ENCODE peak calls at places on chromosomes 5 and 9, in ten cellular contexts. U is M059J; W is retinal pigment epithelial cell; G is stimulated activated CD8-positive, alpha-beta memory T cell treated with anti-CD3 and anti-CD28 coated beads, Interleukin-12 subunit alpha, Interleukin-12 subunit beta, amount 100 ng/mL, for 4 hours; F is upper lobe of right lung; V is PC-3; B is T-helper 1 cell; L is HFF-Myc; N is NCI-H524; D is mesothelial cell of epicardium. Y is an unnamed sample.

GRCh38 chr9:35508069-35508468 is 18.2 kb downstream of the RUSC2 start:
- DNase-seq in W (no peak), N (no peak), L (no peak), D (no peak), V (no peak), F (no peak), B (no peak), U (no peak), G (no peak), Y (no peak)

GRCh38 chr5:158699336-158699735 is 400.4 kb downstream of the EBF1 start:
- DNase-seq in N (no peak), U (no peak), B (no peak), W (no peak), F (no peak), G (no peak), V (no peak), D (no peak), L (no peak), Y (no peak)

GRCh38 chr5:115375922-115376321 is 79.5 kb upstream of the CCDC112 start:
- DNase-seq in L (no peak), V (no peak), G (no peak), F (no peak), D (no peak), U (peak; percentile 27), N (peak; percentile 5), W (no peak), B (no peak), Y (no peak)

GRCh38 chr9:135588886-135589595 is 27.5 kb downstream of the PAEP start:
- DNase-seq in F (no peak), D (peak; percentile 14), V (no peak), U (no peak), N (no peak), L (no peak), G (no peak), B (no peak), W (no peak), Y (no peak)

GRCh38 chr5:169169786-169170185 is 131.2 kb downstream of the SLIT3 start:
- DNase-seq in B (no peak), W (no peak), V (no peak), U (peak; percentile 38), L (no peak), F (no peak), N (no peak), G (no peak), D (no peak), Y (no peak)

GRCh38 chr5:156824800-156825199 is 25.3 kb upstream of the PPP1R2B start:
- DNase-seq in G (no peak), D (no peak), V (peak; percentile 63), N (peak; percentile 71), B (no peak), W (no peak), F (no peak), L (peak; percentile 29), U (peak; percentile 12), Y (no peak)

GRCh38 chr5:118857700-118858099 is 130.6 kb downstream of the DTWD2 start:
- DNase-seq in V (peak; percentile 9), U (peak; percentile 25), D (no peak), N (no peak), W (peak; percentile 8), L (no peak), B (no peak), F (no peak), G (no peak), Y (no peak)

GRCh38 chr9:12785941-12786340 is 11.1 kb downstream of the LURAP1L start:
- DNase-seq in D (no peak), V (no peak), W (no peak), L (no peak), B (no peak), F (no peak), U (no peak), N (no peak), G (no peak), Y (no peak)

GRCh38 chr5:9239071-9239470 is 306.8 kb downstream of the SEMA5A start:
- DNase-seq in V (peak; percentile 66), D (no peak), L (no peak), W (peak; percentile 37), B (no peak), U (peak; percentile 38), G (no peak), N (no peak), F (no peak), Y (no peak)

GRCh38 chr5:128384068-128384467 is 154.0 kb downstream of the FBN2 start:
- DNase-seq in V (peak; percentile 27), U (no peak), L (no peak), N (no peak), D (no peak), F (no peak), G (no peak), B (no peak), W (no peak), Y (no peak)